ENCODE peak calls at places on chromosomes 4 and X, in five cellular contexts. Z is stromal cell of bone marrow; N is upper lobe of right lung; Q is stimulated activated CD4-positive, alpha-beta T cell treated with anti-CD3 and anti-CD28 coated beads, Interleukin-4, amount 100 ng/mL, for 1 hour; O is NCI-H187 treated with DMSO at 0.1 percent for 48 hours. I is an unnamed sample.

GRCh38 chr4:108099838-108100237 is 68.9 kb downstream of the LEF1 start:
- DNase-seq in N (no peak), Q (no peak), O (no peak), Z (no peak), I (no peak)

GRCh38 chr4:33715996-33716395 is 2528.3 kb downstream of the ARAP2 start:
- DNase-seq in N (no peak), O (no peak), Z (peak), Q (no peak), I (no peak)

GRCh38 chr4:85905761-85906160 is 430.8 kb downstream of the ARHGAP24 start:
- DNase-seq in Z (no peak), O (peak), Q (no peak), N (no peak), I (peak)

GRCh38 chr4:106708604-106708876 is 327.6 kb downstream of the DKK2 start:
- DNase-seq in N (no peak), O (no peak), Q (no peak), Z (no peak), I (no peak)

GRCh38 chr4:183129125-183129524 is 30.1 kb downstream of the WWC2 start:
- DNase-seq in Z (no peak), Q (no peak), O (no peak), N (no peak), I (no peak)

GRCh38 chr4:17063870-17064269 is 165.4 kb upstream of the LDB2 start:
- DNase-seq in N (no peak), Z (peak), O (no peak), Q (no peak), I (no peak)

GRCh38 chrX:14528629-14529287 is 578 bp upstream of the GLRA2 start:
- DNase-seq in Q (peak), O (peak), N (peak), Z (peak), I (peak)

GRCh38 chr4:16029329-16029728 is 54.5 kb downstream of the PROM1 start:
- DNase-seq in O (no peak), Z (no peak), Q (no peak), N (no peak), I (no peak)

GRCh38 chrX:37686348-37686736 is 751 bp downstream of the XK start:
- DNase-seq in Q (no peak), O (no peak), Z (no peak), N (no peak), I (no peak)

GRCh38 chr4:15963001-15963451 is at the start of gene FGFBP2:
- DNase-seq in O (no peak), N (no peak), Z (peak), Q (peak), I (peak)

GRCh38 chr4:25769251-25769650 is 93.5 kb downstream of the SEL1L3 start:
- DNase-seq in N (no peak), Q (no peak), O (no peak), Z (peak), I (no peak)

GRCh38 chrX:102651242-102651967 is at the start of gene GPRASP1:
- DNase-seq in N (peak), O (no peak), Z (no peak), Q (peak), I (no peak)

GRCh38 chr4:52853351-52853750 is 8.8 kb upstream of the RASL11B start:
- DNase-seq in O (no peak), Q (no peak), Z (no peak), N (no peak), I (no peak)

GRCh38 chr4:92387459-92388069 is 83.8 kb downstream of the GRID2 start:
- DNase-seq in Q (no peak), Z (peak), O (peak), N (no peak), I (no peak)